ENCODE peak calls at places on chromosomes 12 and 14, in nine cellular contexts. X is astrocyte, W is heart right ventricle, U is pancreas, I is AG04450, M is ovary, Y is fibroblast of lung, Q is psoas muscle, R is choroid plexus epithelial cell. H is an unnamed sample.
A peak's percentile ranks its signal among the peaks of the same experiment; 100 is the strongest.

GRCh38 chr12:92078167-92079053 is 67.2 kb downstream of the BTG1 start:
- DNase-seq in Q (no peak), X (peak; percentile 91), M (no peak), I (peak; percentile 82), W (no peak), Y (peak; percentile 92), R (peak; percentile 97), U (no peak), H (peak; percentile 96)

GRCh38 chr12:31019561-31020308 is 53.9 kb upstream of the DDX11 start:
- DNase-seq in X (no peak), W (no peak), U (no peak), Q (no peak), Y (no peak), M (no peak), R (no peak), I (no peak), H (no peak)

GRCh38 chr12:53805801-53806200 is 54.0 kb upstream of the CISTR start:
- DNase-seq in Q (no peak), I (no peak), M (no peak), Y (peak; percentile 1), U (no peak), X (no peak), W (no peak), R (no peak), H (no peak)

GRCh38 chr12:91111366-91112321 is at the start of gene LUM:
- DNase-seq in Q (peak; percentile 25), W (peak; percentile 42), X (peak; percentile 79), I (no peak), Y (peak; percentile 80), U (no peak), R (peak; percentile 73), M (peak; percentile 40), H (peak; percentile 40)

GRCh38 chr14:24113801-24114535 is 609 bp upstream of the DCAF11 start:
- DNase-seq in I (peak; percentile 59), U (peak; percentile 90), M (peak; percentile 83), R (peak; percentile 82), W (peak; percentile 91), X (peak; percentile 88), Y (peak; percentile 92), Q (peak; percentile 91), H (peak; percentile 76)

GRCh38 chr12:31466768-31467167 is 124.2 kb downstream of the DENND5B start:
- DNase-seq in R (peak; percentile 54), U (no peak), Y (peak; percentile 51), Q (no peak), X (peak; percentile 30), W (no peak), I (no peak), M (no peak), H (peak; percentile 12)

GRCh38 chr14:101169267-101169666 is 265.7 kb upstream of the RTL1 start:
- DNase-seq in R (no peak), W (no peak), M (no peak), Y (no peak), Q (no peak), X (no peak), I (no peak), U (no peak), H (no peak)

GRCh38 chr12:32548691-32549412 is 130.2 kb upstream of the DNM1L start:
- DNase-seq in X (peak; percentile 93), U (peak; percentile 30), M (peak; percentile 74), W (peak; percentile 61), Q (peak; percentile 28), I (no peak), R (peak; percentile 95), Y (peak; percentile 93), H (no peak)

GRCh38 chr12:32302218-32302826 is 97.0 kb upstream of the FGD4 start:
- DNase-seq in R (peak; percentile 64), I (no peak), W (no peak), Y (no peak), U (no peak), M (no peak), Q (no peak), X (no peak), H (peak; percentile 39)

GRCh38 chr12:89353823-89354629 is 1.7 kb upstream of the DUSP6 start:
- DNase-seq in W (peak; percentile 81), X (peak; percentile 71), Q (peak; percentile 79), M (peak; percentile 57), R (peak; percentile 63), Y (peak; percentile 82), U (peak; percentile 85), I (no peak), H (peak; percentile 76)

GRCh38 chr12:71469235-71469873 is 29.8 kb downstream of the LGR5 start:
- DNase-seq in X (peak; percentile 89), R (peak; percentile 40), U (no peak), M (no peak), Q (peak; percentile 21), I (peak; percentile 26), Y (peak; percentile 92), W (no peak), H (peak; percentile 35)

GRCh38 chr14:104157303-104157928 is 19.0 kb downstream of the KIF26A start:
- DNase-seq in U (no peak), M (no peak), X (no peak), Q (no peak), Y (no peak), I (no peak), W (no peak), R (no peak), H (no peak)
- TF ChIP-seq CTCF in U (no peak), M (no peak), X (no peak), Q (no peak), Y (no peak), I (no peak), W (no peak), R (peak; percentile 22), H (no peak)

GRCh38 chr12:27012239-27012981 is 1.8 kb downstream of the TM7SF3 start:
- DNase-seq in I (no peak), W (no peak), R (no peak), U (peak; percentile 57), Y (no peak), M (no peak), X (no peak), Q (no peak), H (peak; percentile 28)
- H3K4me3 ChIP-seq in I (no peak overlapping the region), W (no peak overlapping the region), R (no peak overlapping the region), U (no peak overlapping the region), Y (no peak overlapping the region), M (no peak overlapping the region), X (no peak overlapping the region), Q (no peak overlapping the region), H (peak overlapping the region; percentile 53)

GRCh38 chr14:63800083-63800482 is 52.7 kb upstream of the SYNE2 start:
- DNase-seq in M (no peak), R (no peak), I (no peak), U (no peak), Q (no peak), W (no peak), Y (no peak), X (no peak), H (no peak)

GRCh38 chr14:63795532-63795931 is 57.3 kb upstream of the SYNE2 start:
- DNase-seq in W (no peak), I (no peak), Y (no peak), U (no peak), R (no peak), M (no peak), X (no peak), Q (no peak), H (no peak)

DNA sequence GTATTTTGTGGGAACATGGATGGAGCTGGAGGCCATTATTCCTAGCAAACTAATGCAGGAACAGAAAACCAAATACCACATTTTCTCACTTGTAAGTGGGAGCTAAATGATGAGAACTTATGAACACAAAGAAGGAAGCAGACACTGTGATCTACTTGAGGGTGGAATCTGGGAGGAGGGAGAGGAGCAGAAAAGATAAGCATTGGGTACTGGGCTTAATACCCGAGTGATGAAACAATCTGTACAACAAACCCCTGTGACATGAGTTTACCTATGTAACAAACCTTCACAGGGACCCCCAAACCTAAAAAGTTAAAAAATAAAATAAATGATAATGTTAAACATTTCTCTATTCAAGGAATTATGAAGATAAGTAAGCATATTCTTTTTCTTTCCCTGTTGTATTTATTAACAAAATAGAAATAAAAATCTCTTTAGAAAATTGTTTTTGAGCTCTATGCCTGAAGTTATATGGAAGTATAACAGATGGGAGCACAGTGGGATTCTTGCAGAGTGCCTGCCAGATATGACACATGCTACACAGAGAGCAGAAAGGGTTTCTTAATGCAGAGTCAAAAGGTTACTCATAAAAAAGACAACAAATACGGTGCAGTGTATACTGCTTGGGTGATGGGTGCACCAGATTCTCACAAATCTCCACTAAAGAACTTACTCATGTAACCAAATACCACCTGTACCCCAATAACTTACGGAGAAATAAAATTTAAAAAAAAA is 52.0 kb upstream of the SYNE2 start:
- DNase-seq in X (no peak), W (no peak), R (peak; percentile 51), U (no peak), M (no peak), I (no peak), Q (no peak), Y (no peak), H (peak; percentile 8)
- TF ChIP-seq CTCF in X (no peak), W (no peak), R (no peak), U (no peak), M (no peak), I (no peak), Q (no peak), Y (no peak), H (no peak)

GRCh38 chr14:42470427-42470719 is 863.7 kb downstream of the LRFN5 start:
- DNase-seq in X (no peak), I (no peak), Q (no peak), R (no peak), W (no peak), M (no peak), U (no peak), Y (no peak), H (no peak)
- H3K4me3 ChIP-seq in X (no peak overlapping the region), I (no peak overlapping the region), Q (no peak overlapping the region), R (no peak overlapping the region), W (no peak overlapping the region), M (no peak overlapping the region), U (no peak overlapping the region), Y (no peak overlapping the region), H (no peak overlapping the region)

GRCh38 chr14:57378661-57379060 is 11.7 kb upstream of the NAA30 start:
- DNase-seq in Y (no peak), W (no peak), M (no peak), Q (no peak), U (no peak), I (no peak), R (peak; percentile 35), X (no peak), H (no peak)
- TF ChIP-seq CTCF in Y (no peak), W (no peak), M (no peak), Q (no peak), U (no peak), I (peak; percentile 11), R (peak; percentile 37), X (peak; percentile 18), H (no peak)

H was measured in bronchial epithelial cell.